ENCODE peak calls at places on chromosomes 3 and 15, in four cellular contexts. One of them, this sample, is unnamed.

GRCh38 chr3:25483456-25483855 is 55.4 kb downstream of the RARB start:
- DNase-seq in H1: no peak
- DNase-seq in IMR-90: no peak
- DNase-seq in H9: no peak
- DNase-seq in this sample: no peak

GRCh38 chr15:86906406-86906805 is 826.7 kb downstream of the AGBL1 start:
- DNase-seq in IMR-90: no peak
- DNase-seq in H1: no peak
- DNase-seq in H9: no peak
- DNase-seq in this sample: no peak

GRCh38 chr3:188153498-188153948 is 434 bp upstream of the LPP start:
- DNase-seq in H1: peak
- DNase-seq in H9: peak
- DNase-seq in IMR-90: peak
- DNase-seq in this sample: peak

GRCh38 chr3:45554001-45554691 is 40.4 kb upstream of the LIMD1 start:
- DNase-seq in H9: no peak
- DNase-seq in IMR-90: peak
- DNase-seq in H1: no peak
- DNase-seq in this sample: peak

GRCh38 chr3:160801386-160802118 is 45.5 kb downstream of the PPM1L start:
- DNase-seq in IMR-90: peak
- DNase-seq in H1: no peak
- DNase-seq in H9: no peak
- DNase-seq in this sample: no peak

GRCh38 chr3:153284282-153284938 is 122.4 kb downstream of the RAP2B start:
- DNase-seq in IMR-90: peak
- DNase-seq in H1: no peak
- DNase-seq in H9: no peak
- DNase-seq in this sample: peak

GRCh38 chr15:34637305-34637704 is 53.9 kb upstream of the GOLGA8B start:
- DNase-seq in H1: no peak
- DNase-seq in IMR-90: no peak
- DNase-seq in H9: no peak
- DNase-seq in this sample: no peak

GRCh38 chr3:151814588-151814987 is 672 bp downstream of the AADAC start:
- DNase-seq in H9: no peak
- DNase-seq in IMR-90: no peak
- DNase-seq in H1: no peak
- DNase-seq in this sample: no peak

GRCh38 chr15:100055821-100056220 is 286.0 kb downstream of the ADAMTS17 start:
- DNase-seq in IMR-90: no peak
- DNase-seq in H9: no peak
- DNase-seq in H1: no peak
- DNase-seq in this sample: no peak
- H3K56ac ChIP-seq in IMR-90: no peak
- H3K56ac ChIP-seq in H9: no peak
- H3K56ac ChIP-seq in H1: no peak
- H3K56ac ChIP-seq in this sample: no peak

GRCh38 chr15:28098766-28099554 is at the start of gene OCA2:
- DNase-seq in H9: peak
- DNase-seq in H1: no peak
- DNase-seq in IMR-90: peak
- DNase-seq in this sample: peak
- H2BK15ac ChIP-seq in H9: no peak
- H2BK15ac ChIP-seq in H1: peak
- H2BK15ac ChIP-seq in IMR-90: no peak
- H2BK15ac ChIP-seq in this sample: no peak

GRCh38 chr15:33124275-33124674 is 70.2 kb downstream of the FMN1 start:
- DNase-seq in H1: no peak
- DNase-seq in H9: no peak
- DNase-seq in IMR-90: no peak
- DNase-seq in this sample: no peak
- H3K56ac ChIP-seq in H1: no peak
- H3K56ac ChIP-seq in H9: no peak
- H3K56ac ChIP-seq in IMR-90: no peak
- H3K56ac ChIP-seq in this sample: no peak

GRCh38 chr3:11563749-11564148 is 80.0 kb downstream of the VGLL4 start:
- DNase-seq in H9: no peak
- DNase-seq in H1: no peak
- DNase-seq in IMR-90: no peak
- DNase-seq in this sample: no peak
- H2BK15ac ChIP-seq in H9: no peak
- H2BK15ac ChIP-seq in H1: no peak
- H2BK15ac ChIP-seq in IMR-90: no peak
- H2BK15ac ChIP-seq in this sample: no peak